ENCODE peak calls at places on chromosomes 13 and 19, in ten cellular contexts. One of them, this sample, is unnamed.

GRCh38 chr13:89832827-89833226 is 1514.7 kb upstream of the MIR17HG start:
- DNase-seq in CD8-positive, alpha-beta memory T cell: no peak
- DNase-seq in OCI-M1: no peak
- DNase-seq in GM23338: peak; percentile 4
- DNase-seq in caudate nucleus: no peak
- DNase-seq in naive thymus-derived CD8-positive, alpha-beta T cell: no peak
- DNase-seq in stimulated activated CD4-positive, alpha-beta T cell treated with anti-CD3 and anti-CD28 coated beads, Interleukin-2, amount 100 ng/mL, for 48 hours: no peak
- DNase-seq in SJSA1: no peak
- DNase-seq in T-helper 2 cell: no peak
- DNase-seq in stromal cell of bone marrow: no peak
- DNase-seq in this sample: no peak

GRCh38 chr19:13275016-13275722 is 125.0 kb downstream of the IER2 start:
- DNase-seq in CD8-positive, alpha-beta memory T cell: no peak
- DNase-seq in OCI-M1: no peak
- DNase-seq in GM23338: no peak
- DNase-seq in caudate nucleus: no peak
- DNase-seq in naive thymus-derived CD8-positive, alpha-beta T cell: no peak
- DNase-seq in stimulated activated CD4-positive, alpha-beta T cell treated with anti-CD3 and anti-CD28 coated beads, Interleukin-2, amount 100 ng/mL, for 48 hours: no peak
- DNase-seq in SJSA1: no peak
- DNase-seq in T-helper 2 cell: no peak
- DNase-seq in stromal cell of bone marrow: no peak
- DNase-seq in this sample: no peak

GRCh38 chr19:1008268-1009042 is 8.2 kb downstream of the GRIN3B start:
- DNase-seq in CD8-positive, alpha-beta memory T cell: no peak
- DNase-seq in OCI-M1: no peak
- DNase-seq in GM23338: no peak
- DNase-seq in caudate nucleus: no peak
- DNase-seq in naive thymus-derived CD8-positive, alpha-beta T cell: no peak
- DNase-seq in stimulated activated CD4-positive, alpha-beta T cell treated with anti-CD3 and anti-CD28 coated beads, Interleukin-2, amount 100 ng/mL, for 48 hours: no peak
- DNase-seq in SJSA1: no peak
- DNase-seq in T-helper 2 cell: no peak
- DNase-seq in stromal cell of bone marrow: no peak
- DNase-seq in this sample: no peak

GRCh38 chr13:49652691-49653305 is 24.5 kb downstream of the ARL11 start:
- DNase-seq in CD8-positive, alpha-beta memory T cell: no peak
- DNase-seq in OCI-M1: peak; percentile 78
- DNase-seq in GM23338: peak; percentile 85
- DNase-seq in caudate nucleus: no peak
- DNase-seq in naive thymus-derived CD8-positive, alpha-beta T cell: no peak
- DNase-seq in stimulated activated CD4-positive, alpha-beta T cell treated with anti-CD3 and anti-CD28 coated beads, Interleukin-2, amount 100 ng/mL, for 48 hours: no peak
- DNase-seq in SJSA1: no peak
- DNase-seq in T-helper 2 cell: no peak
- DNase-seq in stromal cell of bone marrow: no peak
- DNase-seq in this sample: no peak

GRCh38 chr19:23436944-23437343 is 41.7 kb upstream of the ZNF91 start:
- DNase-seq in CD8-positive, alpha-beta memory T cell: no peak
- DNase-seq in OCI-M1: peak; percentile 14
- DNase-seq in GM23338: peak; percentile 63
- DNase-seq in caudate nucleus: no peak
- DNase-seq in naive thymus-derived CD8-positive, alpha-beta T cell: no peak
- DNase-seq in stimulated activated CD4-positive, alpha-beta T cell treated with anti-CD3 and anti-CD28 coated beads, Interleukin-2, amount 100 ng/mL, for 48 hours: no peak
- DNase-seq in SJSA1: no peak
- DNase-seq in T-helper 2 cell: no peak
- DNase-seq in stromal cell of bone marrow: no peak
- DNase-seq in this sample: no peak

GRCh38 chr13:96662036-96662435 is 332.2 kb downstream of the OXGR1 start:
- DNase-seq in CD8-positive, alpha-beta memory T cell: no peak
- DNase-seq in OCI-M1: no peak
- DNase-seq in GM23338: no peak
- DNase-seq in caudate nucleus: no peak
- DNase-seq in naive thymus-derived CD8-positive, alpha-beta T cell: no peak
- DNase-seq in stimulated activated CD4-positive, alpha-beta T cell treated with anti-CD3 and anti-CD28 coated beads, Interleukin-2, amount 100 ng/mL, for 48 hours: no peak
- DNase-seq in SJSA1: no peak
- DNase-seq in T-helper 2 cell: no peak
- DNase-seq in stromal cell of bone marrow: no peak
- DNase-seq in this sample: no peak

GRCh38 chr13:110546933-110547332 is 14.6 kb downstream of the RAB20 start:
- DNase-seq in CD8-positive, alpha-beta memory T cell: no peak
- DNase-seq in OCI-M1: no peak
- DNase-seq in GM23338: no peak
- DNase-seq in caudate nucleus: no peak
- DNase-seq in naive thymus-derived CD8-positive, alpha-beta T cell: no peak
- DNase-seq in stimulated activated CD4-positive, alpha-beta T cell treated with anti-CD3 and anti-CD28 coated beads, Interleukin-2, amount 100 ng/mL, for 48 hours: no peak
- DNase-seq in SJSA1: peak; percentile 100
- DNase-seq in T-helper 2 cell: no peak
- DNase-seq in stromal cell of bone marrow: peak; percentile 82
- DNase-seq in this sample: no peak

GRCh38 chr19:40315812-40316475 is 30.8 kb upstream of the AKT2 start:
- DNase-seq in CD8-positive, alpha-beta memory T cell: no peak
- DNase-seq in OCI-M1: no peak
- DNase-seq in GM23338: no peak
- DNase-seq in caudate nucleus: no peak
- DNase-seq in naive thymus-derived CD8-positive, alpha-beta T cell: no peak
- DNase-seq in stimulated activated CD4-positive, alpha-beta T cell treated with anti-CD3 and anti-CD28 coated beads, Interleukin-2, amount 100 ng/mL, for 48 hours: no peak
- DNase-seq in SJSA1: no peak
- DNase-seq in T-helper 2 cell: no peak
- DNase-seq in stromal cell of bone marrow: no peak
- DNase-seq in this sample: no peak

GRCh38 chr13:66200555-66200954 is 1029.6 kb downstream of the PCDH9 start:
- DNase-seq in CD8-positive, alpha-beta memory T cell: no peak
- DNase-seq in OCI-M1: peak; percentile 34
- DNase-seq in GM23338: no peak
- DNase-seq in caudate nucleus: no peak
- DNase-seq in naive thymus-derived CD8-positive, alpha-beta T cell: no peak
- DNase-seq in stimulated activated CD4-positive, alpha-beta T cell treated with anti-CD3 and anti-CD28 coated beads, Interleukin-2, amount 100 ng/mL, for 48 hours: no peak
- DNase-seq in SJSA1: no peak
- DNase-seq in T-helper 2 cell: no peak
- DNase-seq in stromal cell of bone marrow: peak; percentile 3
- DNase-seq in this sample: no peak

GRCh38 chr19:41362143-41362847 is 1.7 kb downstream of the B9D2 start:
- DNase-seq in CD8-positive, alpha-beta memory T cell: no peak
- DNase-seq in OCI-M1: no peak
- DNase-seq in GM23338: no peak
- DNase-seq in caudate nucleus: no peak
- DNase-seq in naive thymus-derived CD8-positive, alpha-beta T cell: no peak
- DNase-seq in stimulated activated CD4-positive, alpha-beta T cell treated with anti-CD3 and anti-CD28 coated beads, Interleukin-2, amount 100 ng/mL, for 48 hours: no peak
- DNase-seq in SJSA1: no peak
- DNase-seq in T-helper 2 cell: no peak
- DNase-seq in stromal cell of bone marrow: no peak
- DNase-seq in this sample: no peak

GRCh38 chr19:54653181-54653809 is 9.5 kb upstream of the LILRB4 start:
- DNase-seq in CD8-positive, alpha-beta memory T cell: no peak
- DNase-seq in OCI-M1: peak; percentile 61
- DNase-seq in GM23338: peak; percentile 36
- DNase-seq in caudate nucleus: no peak
- DNase-seq in naive thymus-derived CD8-positive, alpha-beta T cell: no peak
- DNase-seq in stimulated activated CD4-positive, alpha-beta T cell treated with anti-CD3 and anti-CD28 coated beads, Interleukin-2, amount 100 ng/mL, for 48 hours: no peak
- DNase-seq in SJSA1: peak; percentile 22
- DNase-seq in T-helper 2 cell: no peak
- DNase-seq in stromal cell of bone marrow: peak; percentile 2
- DNase-seq in this sample: no peak

GRCh38 chr13:71210861-71211260 is 656.1 kb downstream of the DACH1 start:
- DNase-seq in CD8-positive, alpha-beta memory T cell: no peak
- DNase-seq in OCI-M1: no peak
- DNase-seq in GM23338: no peak
- DNase-seq in caudate nucleus: no peak
- DNase-seq in naive thymus-derived CD8-positive, alpha-beta T cell: no peak
- DNase-seq in stimulated activated CD4-positive, alpha-beta T cell treated with anti-CD3 and anti-CD28 coated beads, Interleukin-2, amount 100 ng/mL, for 48 hours: no peak
- DNase-seq in SJSA1: no peak
- DNase-seq in T-helper 2 cell: no peak
- DNase-seq in stromal cell of bone marrow: no peak
- DNase-seq in this sample: no peak

GRCh38 chr19:42420055-42420544 is 7.1 kb downstream of the LIPE start:
- DNase-seq in CD8-positive, alpha-beta memory T cell: peak; percentile 62
- DNase-seq in OCI-M1: peak; percentile 82
- DNase-seq in GM23338: peak; percentile 84
- DNase-seq in caudate nucleus: no peak
- DNase-seq in naive thymus-derived CD8-positive, alpha-beta T cell: peak; percentile 62
- DNase-seq in stimulated activated CD4-positive, alpha-beta T cell treated with anti-CD3 and anti-CD28 coated beads, Interleukin-2, amount 100 ng/mL, for 48 hours: peak; percentile 72
- DNase-seq in SJSA1: peak; percentile 40
- DNase-seq in T-helper 2 cell: peak; percentile 76
- DNase-seq in stromal cell of bone marrow: no peak
- DNase-seq in this sample: no peak

GRCh38 chr13:51152713-51153112 is 41.6 kb upstream of the C13orf42 start:
- DNase-seq in CD8-positive, alpha-beta memory T cell: no peak
- DNase-seq in OCI-M1: no peak
- DNase-seq in GM23338: no peak
- DNase-seq in caudate nucleus: no peak
- DNase-seq in naive thymus-derived CD8-positive, alpha-beta T cell: no peak
- DNase-seq in stimulated activated CD4-positive, alpha-beta T cell treated with anti-CD3 and anti-CD28 coated beads, Interleukin-2, amount 100 ng/mL, for 48 hours: no peak
- DNase-seq in SJSA1: no peak
- DNase-seq in T-helper 2 cell: no peak
- DNase-seq in stromal cell of bone marrow: no peak
- DNase-seq in this sample: no peak

GRCh38 chr13:111661052-111661451 is 340.6 kb downstream of the TEX29 start:
- DNase-seq in CD8-positive, alpha-beta memory T cell: no peak
- DNase-seq in OCI-M1: no peak
- DNase-seq in GM23338: no peak
- DNase-seq in caudate nucleus: no peak
- DNase-seq in naive thymus-derived CD8-positive, alpha-beta T cell: no peak
- DNase-seq in stimulated activated CD4-positive, alpha-beta T cell treated with anti-CD3 and anti-CD28 coated beads, Interleukin-2, amount 100 ng/mL, for 48 hours: no peak
- DNase-seq in SJSA1: no peak
- DNase-seq in T-helper 2 cell: no peak
- DNase-seq in stromal cell of bone marrow: no peak
- DNase-seq in this sample: no peak

GRCh38 chr19:33705860-33706259 is 84.1 kb downstream of the CHST8 start:
- DNase-seq in CD8-positive, alpha-beta memory T cell: no peak
- DNase-seq in OCI-M1: no peak
- DNase-seq in GM23338: no peak
- DNase-seq in caudate nucleus: no peak
- DNase-seq in naive thymus-derived CD8-positive, alpha-beta T cell: no peak
- DNase-seq in stimulated activated CD4-positive, alpha-beta T cell treated with anti-CD3 and anti-CD28 coated beads, Interleukin-2, amount 100 ng/mL, for 48 hours: no peak
- DNase-seq in SJSA1: no peak
- DNase-seq in T-helper 2 cell: no peak
- DNase-seq in stromal cell of bone marrow: no peak
- DNase-seq in this sample: no peak

This sample was measured in SIG-M5.